ENCODE peak calls at places on chromosomes 12 and 14, in seven cellular contexts. L, W, E, I, K, X and S are unnamed samples.

GRCh38 chr12:6219980-6220379 is 19.8 kb downstream of the CD9 start:
- DNase-seq in L (no peak), W (no peak), E (no peak), I (no peak), K (no peak), X (no peak), S (no peak)

GRCh38 chr14:21066882-21067502 is 3.1 kb upstream of the ARHGEF40 start:
- DNase-seq in L (peak; percentile 36), W (no peak), E (no peak), I (peak; percentile 41), K (peak; percentile 36), X (no peak), S (no peak)

GRCh38 chr14:49287004-49287403 is 299.2 kb downstream of the RPS29 start:
- DNase-seq in L (no peak), W (no peak), E (no peak), I (no peak), K (no peak), X (no peak), S (no peak)

GRCh38 chr12:69240625-69240984 is 1.2 kb downstream of the CPSF6 start:
- DNase-seq in L (peak; percentile 19), W (no peak), E (no peak), I (peak; percentile 25), K (peak; percentile 27), X (no peak), S (no peak)

GRCh38 chr12:6604254-6605029 is 2.7 kb downstream of the CHD4 start:
- DNase-seq in L (no peak), W (peak; percentile 60), E (no peak), I (no peak), K (no peak), X (no peak), S (no peak)

GRCh38 chr12:80154261-80154660 is 54.9 kb downstream of the OTOGL start:
- DNase-seq in L (no peak), W (no peak), E (no peak), I (peak; percentile 5), K (no peak), X (no peak), S (no peak)

GRCh38 chr12:95380997-95381786 is 92.8 kb upstream of the METAP2 start:
- DNase-seq in L (no peak), W (no peak), E (no peak), I (no peak), K (no peak), X (no peak), S (no peak)

GRCh38 chr12:65741662-65742480 is 82.4 kb upstream of the HMGA2 start:
- DNase-seq in L (peak; percentile 48), W (no peak), E (no peak), I (peak; percentile 34), K (peak; percentile 16), X (peak; percentile 69), S (peak; percentile 88)

GRCh38 chr12:103840399-103840880 is 594 bp downstream of the NT5DC3 start:
- DNase-seq in L (peak; percentile 57), W (peak; percentile 37), E (no peak), I (peak; percentile 40), K (peak; percentile 52), X (no peak), S (no peak)

GRCh38 chr14:74402264-74403251 is 23.5 kb downstream of the SYNDIG1L start:
- DNase-seq in L (no peak), W (no peak), E (no peak), I (no peak), K (no peak), X (no peak), S (no peak)

GRCh38 chr14:45610303-45610702 is 357.3 kb upstream of the MIS18BP1 start:
- DNase-seq in L (peak; percentile 12), W (no peak), E (no peak), I (peak; percentile 1), K (peak; percentile 35), X (peak; percentile 12), S (no peak)

GRCh38 chr12:109868182-109869051 is 11.9 kb downstream of the GLTP start:
- DNase-seq in L (peak; percentile 12), W (no peak), E (no peak), I (no peak), K (no peak), X (no peak), S (no peak)

GRCh38 chr12:50103767-50104321 is at the start of gene GPD1:
- DNase-seq in L (peak; percentile 69), W (no peak), E (peak; percentile 76), I (no peak), K (peak; percentile 67), X (peak; percentile 83), S (no peak)

GRCh38 chr14:33943484-33943883 is 7.4 kb downstream of the EGLN3 start:
- DNase-seq in L (no peak), W (no peak), E (no peak), I (no peak), K (no peak), X (no peak), S (no peak)

GRCh38 chr14:31935406-31935805 is 141.7 kb upstream of the ARHGAP5 start:
- DNase-seq in L (no peak), W (no peak), E (no peak), I (peak; percentile 43), K (no peak), X (no peak), S (no peak)

GRCh38 chr14:89336338-89336737 is 80.7 kb downstream of the FOXN3 start:
- DNase-seq in L (no peak), W (no peak), E (no peak), I (peak; percentile 44), K (no peak), X (peak; percentile 36), S (no peak)
- TF ChIP-seq CTCF in L (no peak), W (no peak), E (no peak), I (no peak), K (no peak), X (peak; percentile 34), S (peak; percentile 30)

GRCh38 chr12:55746913-55747231 is 4.0 kb downstream of the GDF11 start:
- DNase-seq in L (no peak), W (no peak), E (no peak), I (no peak), K (no peak), X (no peak), S (no peak)

GRCh38 chr12:55743967-55744931 is 1.3 kb downstream of the GDF11 start:
- DNase-seq in L (no peak), W (no peak), E (peak; percentile 50), I (no peak), K (no peak), X (no peak), S (no peak)

GRCh38 chr12:55745361-55746146 is 2.6 kb downstream of the GDF11 start:
- DNase-seq in L (no peak), W (no peak), E (no peak), I (no peak), K (no peak), X (peak; percentile 70), S (peak; percentile 86)

GRCh38 chr12:55748230-55748993 is 5.5 kb downstream of the GDF11 start:
- DNase-seq in L (no peak), W (no peak), E (no peak), I (no peak), K (no peak), X (no peak), S (no peak)

DNA sequence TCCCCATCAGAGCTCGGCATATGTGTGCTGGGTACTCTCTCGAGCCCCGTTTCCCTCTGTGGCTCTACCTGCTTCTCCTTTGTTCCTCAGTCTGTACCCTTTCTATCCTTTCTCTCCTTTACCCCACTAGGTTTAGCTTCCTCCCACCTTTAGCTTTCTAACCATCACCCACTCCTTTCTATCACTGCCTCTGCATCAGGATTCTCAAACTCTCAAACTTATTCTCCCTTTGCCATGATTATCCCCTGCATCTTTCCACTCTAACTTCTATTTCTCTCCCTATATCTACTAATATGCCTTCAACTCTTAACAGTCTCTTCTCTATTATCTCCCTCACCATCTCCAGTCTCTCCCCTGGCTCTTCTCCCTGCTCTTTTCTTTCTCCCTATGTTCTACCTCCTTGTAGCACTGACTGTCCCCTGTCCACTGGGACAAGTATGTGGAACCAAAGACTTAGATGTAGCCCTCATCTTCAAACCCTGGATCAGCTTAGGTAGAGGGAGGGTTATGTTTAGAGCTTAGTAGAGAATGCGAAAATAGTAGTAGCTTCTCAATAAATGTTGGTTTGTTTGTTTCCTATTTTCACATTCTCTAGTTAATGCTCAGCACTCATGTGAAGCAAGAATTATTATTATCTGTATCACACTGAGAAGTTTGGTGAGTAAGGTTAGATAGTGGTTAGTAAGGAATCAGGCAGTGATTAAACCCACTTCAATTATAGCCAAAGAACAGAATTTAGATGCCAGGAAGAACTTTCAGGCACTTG is 3.4 kb downstream of the GDF11 start:
- DNase-seq in L (no peak), W (no peak), E (no peak), I (no peak), K (no peak), X (no peak), S (no peak)
- TF ChIP-seq CTCF in L (no peak), W (no peak), E (no peak), I (no peak), K (no peak), X (no peak), S (no peak)

GRCh38 chr14:99937475-99938244 is 127.6 kb upstream of the EVL start:
- DNase-seq in L (no peak), W (no peak), E (no peak), I (no peak), K (no peak), X (no peak), S (no peak)

GRCh38 chr14:99938376-99938775 is 126.8 kb upstream of the EVL start:
- DNase-seq in L (no peak), W (no peak), E (no peak), I (no peak), K (no peak), X (no peak), S (no peak)

GRCh38 chr14:99938896-99939295 is 126.3 kb upstream of the EVL start:
- DNase-seq in L (no peak), W (no peak), E (no peak), I (no peak), K (no peak), X (no peak), S (no peak)

GRCh38 chr14:99936056-99936455 is 129.2 kb upstream of the EVL start:
- DNase-seq in L (peak; percentile 43), W (no peak), E (no peak), I (no peak), K (no peak), X (no peak), S (no peak)

GRCh38 chr14:99936738-99937474 is 128.3 kb upstream of the EVL start:
- DNase-seq in L (no peak), W (no peak), E (no peak), I (no peak), K (no peak), X (no peak), S (no peak)
- TF ChIP-seq CTCF in L (no peak), W (no peak), E (no peak), I (no peak), K (no peak), X (peak; percentile 40), S (no peak)

DNA sequence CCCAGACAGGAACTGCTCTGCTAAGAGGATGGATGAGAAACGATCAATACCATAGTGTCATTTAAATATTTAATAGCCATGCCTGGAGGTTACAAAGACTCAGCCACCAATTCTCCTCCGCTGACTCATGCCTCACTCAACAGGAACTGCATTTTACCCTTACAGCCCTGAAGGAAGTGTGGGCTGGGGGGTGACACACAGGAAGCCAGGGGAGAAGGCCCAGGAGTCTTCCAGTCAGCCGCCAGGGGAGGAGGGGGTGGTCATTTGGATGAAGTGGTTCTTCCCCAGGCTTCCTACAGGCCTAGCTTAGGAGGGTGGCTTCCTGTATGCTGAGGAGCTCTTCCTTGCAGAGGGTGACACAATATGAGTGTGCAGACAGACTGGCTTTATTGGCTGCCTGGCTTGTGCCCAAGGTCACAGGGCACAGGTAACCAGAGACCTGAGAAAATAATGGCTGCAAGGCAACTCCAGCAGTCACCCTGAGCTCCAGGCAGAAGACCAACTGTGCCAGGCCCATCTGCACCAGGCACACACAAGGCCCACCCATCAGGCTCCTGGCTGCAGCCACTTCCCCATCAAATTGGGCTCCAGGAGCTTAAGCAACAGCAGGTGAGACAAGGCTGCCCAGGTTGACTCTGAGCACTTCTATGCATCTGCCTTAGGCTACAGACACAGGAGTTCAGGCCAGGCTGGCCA is 30.6 kb upstream of the RPLP0 start:
- DNase-seq in L (peak; percentile 94), W (no peak), E (no peak), I (peak; percentile 94), K (peak; percentile 97), X (peak; percentile 33), S (no peak)
- TF ChIP-seq CTCF in L (no peak), W (no peak), E (no peak), I (no peak), K (no peak), X (no peak), S (peak; percentile 45)